ENCODE peak calls at places on chromosomes 2 and 18, in six cellular contexts. U is cardiac muscle cell, J is heart right ventricle, V is ascending aorta, P is B cell, D is right lobe of liver. M is an unnamed sample.

GRCh38 chr2:180890781-180891180 is 89.6 kb upstream of the UBE2E3 start:
- DNase-seq in D (no peak), V (no peak), P (no peak), U (peak; percentile 42), J (no peak), M (no peak)

GRCh38 chr2:179837408-179837807 is 24.0 kb downstream of the ZNF385B start:
- DNase-seq in V (no peak), D (no peak), P (no peak), U (peak; percentile 15), J (no peak), M (no peak)

GRCh38 chr18:52313213-52313612 is 26.8 kb upstream of the DCC start:
- DNase-seq in V (no peak), P (no peak), U (no peak), J (no peak), D (no peak), M (no peak)

GRCh38 chr2:96800061-96800761 is 15.9 kb upstream of the CNNM3 start:
- DNase-seq in P (no peak), D (no peak), J (no peak), V (no peak), U (no peak), M (no peak)

GRCh38 chr2:145254291-145254690 is 734.4 kb upstream of the ZEB2 start:
- DNase-seq in U (no peak), D (no peak), P (no peak), V (no peak), J (no peak), M (no peak)

GRCh38 chr2:184394642-184395041 is 203.7 kb upstream of the ZNF804A start:
- DNase-seq in P (no peak), U (no peak), J (no peak), V (no peak), D (peak; percentile 45), M (no peak)

GRCh38 chr2:39234754-39235153 is 9.0 kb downstream of the CDKL4 start:
- DNase-seq in V (no peak), U (peak; percentile 36), J (no peak), D (no peak), P (no peak), M (no peak)

GRCh38 chr18:46320928-46321855 is 217.0 kb downstream of the HAUS1 start:
- DNase-seq in V (no peak), D (no peak), J (no peak), P (no peak), U (peak; percentile 65), M (no peak)

GRCh38 chr2:62398295-62398855 is 107.6 kb downstream of the TMEM17 start:
- DNase-seq in V (no peak), D (no peak), J (no peak), U (no peak), P (peak; percentile 17), M (no peak)

GRCh38 chr2:40273623-40274236 is 178.2 kb downstream of the SLC8A1 start:
- DNase-seq in P (no peak), D (no peak), J (no peak), U (peak; percentile 70), V (no peak), M (no peak)

GRCh38 chr2:231410293-231411004 is 14.9 kb downstream of the B3GNT7 start:
- DNase-seq in U (no peak), P (no peak), J (no peak), V (no peak), D (no peak), M (no peak)

GRCh38 chr18:4254840-4255239 is 200.3 kb downstream of the DLGAP1 start:
- DNase-seq in U (no peak), J (no peak), V (no peak), D (no peak), P (no peak), M (no peak)

GRCh38 chr18:6928359-6928758 is 189.2 kb downstream of the LAMA1 start:
- DNase-seq in V (no peak), J (no peak), P (no peak), U (no peak), D (no peak), M (no peak)

GRCh38 chr2:54310314-54310713 is 54.3 kb upstream of the TSPYL6 start:
- DNase-seq in U (peak; percentile 3), J (no peak), D (no peak), V (no peak), P (no peak), M (no peak)

GRCh38 chr2:162232611-162233115 is 10.6 kb downstream of the FAP start:
- DNase-seq in J (no peak), P (no peak), D (no peak), U (no peak), V (no peak), M (no peak)

GRCh38 chr2:9847140-9847539 is 3.9 kb downstream of the TAF1B start:
- DNase-seq in P (no peak), D (no peak), J (no peak), U (peak; percentile 10), V (no peak), M (no peak)

GRCh38 chr2:120052597-120052996 is 39.7 kb downstream of the EPB41L5 start:
- DNase-seq in D (no peak), J (no peak), U (peak; percentile 48), P (no peak), V (no peak), M (no peak)

GRCh38 chr2:209901187-209901586 is 101.3 kb upstream of the RPE start:
- DNase-seq in V (no peak), U (no peak), J (no peak), D (no peak), P (no peak), M (no peak)

GRCh38 chr18:31612124-31612523 is 20.4 kb downstream of the TTR start:
- DNase-seq in U (no peak), V (no peak), D (no peak), P (no peak), J (peak; percentile 27), M (no peak)

GRCh38 chr2:794554-795244 is 117.5 kb upstream of the TMEM18 start:
- DNase-seq in V (no peak), J (no peak), U (no peak), D (no peak), P (no peak), M (no peak)

GRCh38 chr18:7164610-7165009 is 47.0 kb upstream of the LAMA1 start:
- DNase-seq in D (no peak), J (no peak), V (no peak), P (no peak), U (peak; percentile 54), M (no peak)

GRCh38 chr18:35236964-35237363 is 3.9 kb upstream of the ZNF397 start:
- DNase-seq in U (no peak), P (no peak), J (no peak), D (no peak), V (no peak), M (no peak)

GRCh38 chr2:129318581-129319421 is 660.7 kb upstream of the RAB6C start:
- DNase-seq in J (no peak), P (no peak), U (no peak), V (no peak), D (no peak), M (no peak)

GRCh38 chr18:23719634-23720201 is 30.5 kb downstream of the LAMA3 start:
- DNase-seq in U (peak; percentile 96), D (no peak), P (no peak), V (peak; percentile 73), J (no peak), M (no peak)

GRCh38 chr2:45404807-45405297 is 206.2 kb downstream of the SRBD1 start:
- DNase-seq in J (no peak), V (no peak), U (peak; percentile 49), P (no peak), D (no peak), M (no peak)

GRCh38 chr2:206164261-206164862 is 4.7 kb downstream of the EEF1B2 start:
- DNase-seq in V (peak; percentile 69), P (peak; percentile 47), D (no peak), J (no peak), U (peak; percentile 56), M (no peak)

GRCh38 chr2:113976277-113976928 is 86.5 kb downstream of the ACTR3 start:
- DNase-seq in U (no peak), V (no peak), J (no peak), D (no peak), P (no peak), M (no peak)

DNA sequence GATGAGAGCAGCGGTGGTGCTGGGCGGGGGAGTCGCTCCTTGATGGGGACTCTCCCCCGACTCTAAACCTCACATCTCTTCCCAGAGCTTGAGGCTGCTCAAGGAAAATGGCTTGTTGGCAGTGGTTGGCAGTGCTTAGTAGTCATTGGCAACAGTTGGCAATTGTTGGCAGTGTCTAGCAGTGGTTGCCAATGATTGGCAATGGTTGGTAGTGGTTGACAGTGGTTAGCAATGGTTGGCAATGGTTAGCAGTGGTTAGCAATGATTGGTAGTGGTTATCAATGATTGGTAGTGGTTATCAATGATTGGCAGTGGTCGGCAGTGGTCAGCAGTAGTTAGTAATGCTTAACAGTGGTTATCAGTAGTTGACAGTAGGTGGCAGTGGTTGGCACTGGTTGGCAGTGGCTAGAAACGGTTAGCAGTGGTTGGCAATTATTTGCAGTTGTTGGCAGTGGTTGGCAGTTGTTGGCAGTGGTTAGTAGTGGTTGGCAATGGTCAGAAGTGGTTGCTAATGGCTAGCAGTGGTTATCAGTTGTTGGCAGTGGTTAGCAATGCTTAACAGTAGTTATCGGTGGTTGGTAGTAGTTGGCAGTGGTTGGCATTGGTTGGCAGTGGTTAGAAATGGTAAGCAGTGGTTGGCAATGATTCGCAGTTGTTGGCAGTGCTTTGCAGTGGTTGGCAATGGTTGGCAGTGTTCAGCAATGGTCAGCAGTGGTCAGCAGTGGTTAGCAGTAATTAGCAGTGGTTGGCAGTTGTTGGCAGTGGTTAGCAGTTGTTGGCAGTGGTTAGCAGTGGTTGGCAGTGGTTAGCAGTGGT is 85.4 kb upstream of the OTOS start:
- DNase-seq in D (peak; percentile 31), V (peak; percentile 13), U (no peak), P (no peak), J (no peak), M (no peak)
- TF ChIP-seq CTCF in D (no peak), V (no peak), U (no peak), P (no peak), J (no peak), M (peak; percentile 44)

GRCh38 chr2:24543252-24543651 is 52.2 kb downstream of the NCOA1 start:
- DNase-seq in D (no peak), J (no peak), V (no peak), P (no peak), U (no peak), M (no peak)
- TF ChIP-seq CTCF in D (peak; percentile 26), J (peak; percentile 22), V (no peak), P (no peak), U (peak; percentile 15), M (peak; percentile 28)

DNA sequence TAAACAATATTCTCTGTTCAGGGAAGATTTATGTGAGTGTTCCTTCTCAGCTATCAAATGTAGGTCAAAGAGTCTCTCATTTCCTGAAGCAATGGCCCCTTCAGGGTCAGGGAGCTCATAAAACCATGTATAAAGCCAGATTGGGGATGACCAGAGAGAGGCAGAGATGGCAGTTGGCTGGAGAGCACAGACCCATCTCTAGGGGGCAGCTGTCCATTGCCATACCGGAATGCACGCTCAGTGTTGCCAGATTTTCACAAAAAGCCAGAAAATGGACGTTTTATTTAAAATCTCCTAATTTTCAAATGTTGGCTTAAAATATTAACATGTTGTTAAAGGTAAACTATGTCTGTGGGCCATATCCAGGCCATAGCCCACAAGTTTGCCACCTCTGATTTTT is 1920.7 kb upstream of the CELF4 start:
- DNase-seq in D (no peak), J (no peak), P (no peak), V (no peak), U (no peak), M (no peak)
- TF ChIP-seq CTCF in D (no peak), J (no peak), P (no peak), V (no peak), U (peak; percentile 12), M (peak; percentile 38)

DNA sequence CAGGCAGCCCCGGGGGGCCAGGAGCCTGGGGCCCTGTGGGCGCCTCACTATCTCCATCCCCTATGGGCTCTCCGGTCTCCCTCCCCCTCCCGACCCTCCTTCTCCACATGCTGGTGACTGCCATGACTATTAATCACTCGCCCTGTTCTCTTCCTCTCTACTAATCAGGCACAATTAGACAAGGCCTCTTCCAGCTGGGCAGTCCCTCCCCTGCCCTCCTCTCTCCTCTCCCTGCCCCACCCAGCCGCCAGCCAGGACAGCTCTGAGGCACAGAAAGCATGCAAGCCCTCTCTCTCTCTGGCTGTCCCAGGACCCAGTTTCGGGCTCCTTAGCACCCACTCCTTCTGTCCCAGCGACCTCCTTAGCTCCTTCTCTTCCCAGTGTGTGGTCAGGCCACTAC is 5.8 kb downstream of the ASIC4 start:
- DNase-seq in J (no peak), U (no peak), V (no peak), P (no peak), D (no peak), M (no peak)
- TF ChIP-seq CTCF in J (no peak), U (no peak), V (no peak), P (no peak), D (no peak), M (no peak)